ENCODE peak calls at places on chromosomes 4 and X, in six cellular contexts. F is hepatocyte, Q is AG09309, X is type B pancreatic cell, B is NB4, S is upper lobe of right lung. Z is an unnamed sample.

GRCh38 chr4:168893807-168894206 is 116.2 kb downstream of the CBR4 start:
- DNase-seq in Q (no peak), S (no peak), B (no peak), X (no peak), F (no peak), Z (no peak)

GRCh38 chr4:189206953-189207352 is 733.7 kb upstream of the FRG1 start:
- DNase-seq in S (no peak), X (no peak), Q (no peak), F (no peak), B (peak), Z (no peak)

GRCh38 chr4:126106658-126107057 is 791.9 kb downstream of the FAT4 start:
- DNase-seq in B (peak), Q (no peak), X (no peak), F (no peak), S (no peak), Z (no peak)

GRCh38 chrX:38864165-38864564 is 62.9 kb downstream of the MID1IP1 start:
- DNase-seq in Q (peak), B (no peak), X (no peak), S (no peak), F (no peak), Z (no peak)

GRCh38 chrX:56498756-56499155 is 64.7 kb upstream of the UBQLN2 start:
- DNase-seq in F (no peak), Q (no peak), B (no peak), X (no peak), S (no peak), Z (no peak)

GRCh38 chr4:170247585-170247984 is 157.8 kb upstream of the AADAT start:
- DNase-seq in X (no peak), S (no peak), B (no peak), F (no peak), Q (no peak), Z (no peak)

GRCh38 chr4:179372242-179372641 is 1930.0 kb upstream of the AGA start:
- DNase-seq in Q (no peak), X (no peak), B (no peak), F (no peak), S (no peak), Z (no peak)

GRCh38 chr4:158644755-158645154 is 26.9 kb downstream of the C4orf46 start:
- DNase-seq in F (no peak), S (no peak), Q (no peak), X (no peak), B (no peak), Z (no peak)

GRCh38 chr4:93809773-93810172 is 18.8 kb upstream of the ATOH1 start:
- DNase-seq in S (no peak), X (no peak), F (no peak), B (no peak), Q (no peak), Z (no peak)

GRCh38 chr4:138845051-138845450 is 170.5 kb upstream of the NOCT start:
- DNase-seq in S (no peak), Q (no peak), X (no peak), F (no peak), B (no peak), Z (no peak)

GRCh38 chr4:145937990-145938611 is 522 bp downstream of the ZNF827 start:
- DNase-seq in B (peak), S (no peak), F (peak), Q (no peak), X (no peak), Z (peak)

GRCh38 chr4:24979554-24979953 is 51.2 kb downstream of the LGI2 start:
- DNase-seq in B (peak), S (no peak), X (no peak), Q (no peak), F (no peak), Z (no peak)

GRCh38 chr4:94590493-94590892 is 138.8 kb downstream of the PDLIM5 start:
- DNase-seq in Q (no peak), B (no peak), X (no peak), F (no peak), S (no peak), Z (no peak)

GRCh38 chrX:131763674-131764073 is 219.8 kb downstream of the OR13H1 start:
- DNase-seq in S (no peak), B (no peak), F (no peak), Q (peak), X (no peak), Z (no peak)

GRCh38 chrX:130829526-130830515 is 73.2 kb downstream of the ENOX2 start:
- DNase-seq in X (no peak), S (no peak), B (peak), Q (no peak), F (no peak), Z (no peak)

GRCh38 chr4:87974856-87975462 is 555 bp upstream of the SPP1 start:
- DNase-seq in X (no peak), F (no peak), S (no peak), Q (no peak), B (peak), Z (no peak)

GRCh38 chr4:77579406-77580076 is 26.1 kb upstream of the CXCL13 start:
- DNase-seq in X (no peak), S (no peak), B (no peak), F (no peak), Q (peak), Z (no peak)

GRCh38 chrX:70504772-70505450 is 60.3 kb downstream of the DLG3 start:
- DNase-seq in F (no peak), Q (no peak), B (no peak), S (no peak), X (no peak), Z (no peak)

GRCh38 chr4:99755223-99755944 is 61.2 kb upstream of the DAPP1 start:
- DNase-seq in Q (no peak), S (no peak), F (no peak), X (no peak), B (no peak), Z (no peak)

GRCh38 chr4:97720869-97721432 is 422.3 kb downstream of the STPG2 start:
- DNase-seq in Q (no peak), S (no peak), B (peak), X (no peak), F (peak), Z (no peak)

GRCh38 chr4:19005211-19005610 is 983.7 kb upstream of the LCORL start:
- DNase-seq in F (peak), X (no peak), B (no peak), S (no peak), Q (no peak), Z (peak)

GRCh38 chrX:16946361-16946964 is at the start of gene REPS2:
- DNase-seq in Q (no peak), S (peak), X (peak), B (peak), F (peak), Z (peak)
- TF ChIP-seq CTCF in Q (no peak), S (no peak), X (no peak), B (no peak), F (no peak), Z (no peak)

GRCh38 chr4:113565702-113566012 is 195.9 kb downstream of the CAMK2D start:
- DNase-seq in B (no peak), F (no peak), X (no peak), Q (no peak), S (no peak), Z (no peak)

GRCh38 chr4:113563691-113564378 is 197.7 kb downstream of the CAMK2D start:
- DNase-seq in S (no peak), Q (no peak), F (no peak), B (no peak), X (no peak), Z (no peak)

GRCh38 chr4:113561758-113562157 is 199.8 kb downstream of the CAMK2D start:
- DNase-seq in Q (no peak), X (no peak), S (no peak), B (no peak), F (no peak), Z (no peak)

GRCh38 chr4:113564493-113564892 is 197.0 kb downstream of the CAMK2D start:
- DNase-seq in F (no peak), B (peak), X (no peak), Q (no peak), S (no peak), Z (no peak)

DNA sequence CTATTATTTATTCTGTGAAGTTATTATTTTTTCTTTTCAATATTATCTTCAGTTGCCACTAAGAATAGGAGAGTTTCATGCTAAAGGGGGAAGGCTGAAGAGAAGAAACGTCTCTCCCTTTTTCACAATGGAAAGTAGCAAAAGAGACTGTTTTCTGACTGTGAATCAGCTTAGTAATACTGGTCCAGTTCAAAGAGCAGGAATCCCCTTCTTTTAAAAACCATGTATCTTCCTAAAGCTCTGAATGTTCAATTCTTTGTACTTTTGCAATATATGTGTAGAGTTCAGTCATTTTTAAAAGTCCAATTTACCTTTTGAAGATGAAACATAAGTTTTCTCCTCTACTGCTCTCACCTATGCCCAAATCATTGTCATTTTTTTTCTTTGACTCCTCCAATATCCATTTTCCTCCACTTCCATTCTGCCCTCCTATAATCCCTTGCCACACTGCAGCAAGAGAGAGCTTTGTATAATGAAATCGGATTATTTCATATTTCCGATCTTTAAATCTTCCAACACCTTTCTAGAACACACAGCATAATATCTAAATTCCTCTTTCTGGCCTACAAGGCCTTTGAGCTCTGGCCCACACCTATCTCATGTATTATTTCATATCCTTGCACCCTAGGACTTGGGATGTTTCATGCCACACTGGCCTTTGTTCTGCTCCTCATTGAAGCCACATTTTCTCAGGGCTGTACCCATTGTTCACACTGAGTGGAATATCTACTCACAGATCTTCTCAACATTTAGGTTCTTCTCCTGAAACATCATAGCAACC is 195.3 kb downstream of the CAMK2D start:
- DNase-seq in F (no peak), S (no peak), Q (no peak), B (no peak), X (no peak), Z (no peak)
- TF ChIP-seq CTCF in F (no peak), S (no peak), Q (no peak), B (no peak), X (no peak), Z (no peak)

GRCh38 chr4:55931833-55932232 is 16.9 kb upstream of the CEP135 start:
- DNase-seq in F (no peak), X (no peak), Q (no peak), B (no peak), S (no peak), Z (no peak)

GRCh38 chr4:55931043-55931442 is 17.7 kb upstream of the CEP135 start:
- DNase-seq in F (no peak), B (no peak), S (no peak), Q (no peak), X (no peak), Z (no peak)

GRCh38 chr4:55933611-55934010 is 15.1 kb upstream of the CEP135 start:
- DNase-seq in S (no peak), F (no peak), X (no peak), Q (no peak), B (no peak), Z (no peak)

GRCh38 chr4:55927776-55928437 is 20.8 kb upstream of the CEP135 start:
- DNase-seq in Q (no peak), S (no peak), F (no peak), X (no peak), B (no peak), Z (no peak)

GRCh38 chr4:55932489-55932888 is 16.3 kb upstream of the CEP135 start:
- DNase-seq in F (no peak), Q (no peak), S (no peak), X (no peak), B (no peak), Z (no peak)
- TF ChIP-seq CTCF in F (no peak), Q (no peak), S (no peak), X (no peak), B (no peak), Z (no peak)

GRCh38 chrX:53481093-53481492 is 46.9 kb upstream of the HSD17B10 start:
- DNase-seq in B (peak), S (no peak), Q (no peak), F (no peak), X (no peak), Z (no peak)
- TF ChIP-seq CTCF in B (peak), S (peak), Q (peak), F (no peak), X (peak), Z (no peak)

DNA sequence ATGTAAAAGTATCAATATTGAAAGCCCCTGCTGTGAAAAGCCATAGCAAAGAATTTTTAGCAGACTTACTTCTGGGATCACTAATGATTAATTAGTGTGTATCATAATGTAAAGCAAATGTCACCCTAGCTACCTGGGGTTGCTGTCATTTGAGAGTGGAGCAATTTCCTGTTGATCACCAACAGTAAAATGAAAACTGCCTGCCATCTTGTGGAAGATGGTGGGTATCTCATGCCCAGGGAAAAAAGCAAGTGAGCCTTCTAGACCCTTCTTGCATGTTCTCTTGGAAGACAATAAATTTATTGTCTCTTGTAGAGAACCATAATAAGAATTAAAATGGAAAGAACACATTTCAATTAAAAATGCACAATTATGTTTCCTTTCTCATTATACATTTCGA is 360.2 kb downstream of the ZIC3 start:
- DNase-seq in S (no peak), F (peak), B (peak), X (no peak), Q (no peak), Z (no peak)
- TF ChIP-seq CTCF in S (no peak), F (peak), B (peak), X (peak), Q (no peak), Z (peak)